ENCODE peak calls at places on chromosomes 6 and 20, in six cellular contexts. S, N, Q, P, V and T are unnamed samples.

GRCh38 chr20:11143481-11143880 is 469.7 kb upstream of the JAG1 start:
- DNase-seq in S (peak), N (no peak), Q (no peak), P (no peak), V (no peak), T (no peak)

GRCh38 chr6:44569931-44570385 is 182.5 kb downstream of the CDC5L start:
- DNase-seq in S (peak), N (peak), Q (no peak), P (peak), V (no peak), T (no peak)

GRCh38 chr6:78192057-78192456 is 539.2 kb downstream of the MEI4 start:
- DNase-seq in S (no peak), N (no peak), Q (no peak), P (no peak), V (no peak), T (no peak)

GRCh38 chr6:141421378-141421777 is 711.3 kb upstream of the GJE1 start:
- DNase-seq in S (peak), N (peak), Q (peak), P (peak), V (peak), T (peak)

GRCh38 chr6:14804444-14805210 is 441.2 kb upstream of the JARID2 start:
- DNase-seq in S (peak), N (peak), Q (peak), P (peak), V (no peak), T (peak)

GRCh38 chr6:108200186-108200585 is 34.4 kb downstream of the NR2E1 start:
- DNase-seq in S (no peak), N (no peak), Q (no peak), P (no peak), V (no peak), T (no peak)

GRCh38 chr20:4549711-4550259 is 171.9 kb upstream of the PRND start:
- DNase-seq in S (no peak), N (no peak), Q (peak), P (no peak), V (no peak), T (no peak)

GRCh38 chr20:6756961-6757595 is 10.4 kb upstream of the BMP2 start:
- DNase-seq in S (no peak), N (no peak), Q (no peak), P (no peak), V (no peak), T (no peak)

GRCh38 chr20:40265872-40266533 is 423.0 kb downstream of the MAFB start:
- DNase-seq in S (peak), N (peak), Q (peak), P (peak), V (peak), T (no peak)

GRCh38 chr6:80210618-80211017 is 104.1 kb downstream of the BCKDHB start:
- DNase-seq in S (peak), N (no peak), Q (no peak), P (peak), V (no peak), T (no peak)